ENCODE peak calls at places on chromosomes 5 and 9, in four cellular contexts. One of them, this sample, is unnamed.
A peak's percentile ranks its signal among the peaks of the same experiment; 100 is the strongest.

GRCh38 chr5:155049569-155050383 is 36.2 kb downstream of the KIF4B start:
- DNase-seq in heart left ventricle: no peak
- DNase-seq in cardiac muscle cell: peak; percentile 24
- DNase-seq in lung: no peak
- DNase-seq in this sample: no peak

GRCh38 chr9:36194326-36195000 is 3.7 kb downstream of the CLTA start:
- DNase-seq in lung: no peak
- DNase-seq in cardiac muscle cell: no peak
- DNase-seq in heart left ventricle: no peak
- DNase-seq in this sample: no peak

GRCh38 chr5:171850354-171850947 is 64.8 kb downstream of the SMIM23 start:
- DNase-seq in lung: no peak
- DNase-seq in heart left ventricle: no peak
- DNase-seq in cardiac muscle cell: peak; percentile 26
- DNase-seq in this sample: no peak

GRCh38 chr5:36721664-36722063 is 115.3 kb downstream of the SLC1A3 start:
- DNase-seq in heart left ventricle: no peak
- DNase-seq in lung: no peak
- DNase-seq in cardiac muscle cell: no peak
- DNase-seq in this sample: no peak

GRCh38 chr5:40404613-40405012 is 275.1 kb upstream of the PTGER4 start:
- DNase-seq in heart left ventricle: no peak
- DNase-seq in cardiac muscle cell: no peak
- DNase-seq in lung: no peak
- DNase-seq in this sample: no peak

GRCh38 chr5:177022386-177023246 is at the start of gene ZNF346:
- DNase-seq in cardiac muscle cell: peak; percentile 94
- DNase-seq in heart left ventricle: peak; percentile 95
- DNase-seq in lung: peak; percentile 91
- DNase-seq in this sample: peak; percentile 91

GRCh38 chr9:16414451-16414850 is 456.0 kb downstream of the BNC2 start:
- DNase-seq in cardiac muscle cell: no peak
- DNase-seq in lung: no peak
- DNase-seq in heart left ventricle: no peak
- DNase-seq in this sample: no peak

GRCh38 chr5:376951-377325 is 55.4 kb downstream of the AHRR start:
- DNase-seq in lung: no peak
- DNase-seq in heart left ventricle: no peak
- DNase-seq in cardiac muscle cell: no peak
- DNase-seq in this sample: no peak

GRCh38 chr5:180172447-180173197 is 36.4 kb downstream of the RASGEF1C start:
- DNase-seq in heart left ventricle: peak; percentile 65
- DNase-seq in cardiac muscle cell: peak; percentile 62
- DNase-seq in lung: no peak
- DNase-seq in this sample: no peak

GRCh38 chr5:96584712-96585111 is 77.5 kb upstream of the CAST start:
- DNase-seq in cardiac muscle cell: no peak
- DNase-seq in lung: peak; percentile 30
- DNase-seq in heart left ventricle: peak; percentile 30
- DNase-seq in this sample: no peak

GRCh38 chr5:125115180-125115495 is 368.7 kb upstream of the ZNF608 start:
- DNase-seq in heart left ventricle: no peak
- DNase-seq in cardiac muscle cell: no peak
- DNase-seq in lung: no peak
- DNase-seq in this sample: no peak

GRCh38 chr9:96460470-96460869 is 10.5 kb downstream of the HABP4 start:
- DNase-seq in heart left ventricle: no peak
- DNase-seq in lung: no peak
- DNase-seq in cardiac muscle cell: no peak
- DNase-seq in this sample: no peak

GRCh38 chr5:10297646-10298204 is 10.0 kb downstream of the CMBL start:
- DNase-seq in heart left ventricle: no peak
- DNase-seq in cardiac muscle cell: no peak
- DNase-seq in lung: no peak
- DNase-seq in this sample: no peak

GRCh38 chr9:17082343-17082742 is 52.5 kb upstream of the CNTLN start:
- DNase-seq in cardiac muscle cell: peak; percentile 62
- DNase-seq in lung: no peak
- DNase-seq in heart left ventricle: no peak
- DNase-seq in this sample: no peak

GRCh38 chr5:83035373-83036170 is 41.6 kb downstream of the TMEM167A start:
- DNase-seq in heart left ventricle: peak; percentile 88
- DNase-seq in cardiac muscle cell: no peak
- DNase-seq in lung: no peak
- DNase-seq in this sample: no peak

GRCh38 chr5:74127377-74128338 is 501.7 kb downstream of the ARHGEF28 start:
- DNase-seq in lung: no peak
- DNase-seq in heart left ventricle: no peak
- DNase-seq in cardiac muscle cell: peak; percentile 24
- DNase-seq in this sample: no peak

GRCh38 chr9:128782669-128783068 is 4.4 kb upstream of the TBC1D13 start:
- DNase-seq in cardiac muscle cell: no peak
- DNase-seq in lung: no peak
- DNase-seq in heart left ventricle: no peak
- DNase-seq in this sample: no peak

GRCh38 chr5:58759745-58760144 is 176.9 kb downstream of the RAB3C start:
- DNase-seq in lung: no peak
- DNase-seq in cardiac muscle cell: peak; percentile 49
- DNase-seq in heart left ventricle: no peak
- DNase-seq in this sample: no peak

GRCh38 chr9:19464061-19464763 is 55.4 kb downstream of the ACER2 start:
- DNase-seq in cardiac muscle cell: no peak
- DNase-seq in heart left ventricle: no peak
- DNase-seq in lung: no peak
- DNase-seq in this sample: no peak
- H3K4me3 ChIP-seq in cardiac muscle cell: no peak overlapping the region
- H3K4me3 ChIP-seq in heart left ventricle: peak overlapping the region; percentile 49
- H3K4me3 ChIP-seq in lung: no peak overlapping the region
- H3K4me3 ChIP-seq in this sample: peak overlapping the region; percentile 57

GRCh38 chr5:140134277-140134935 is 8.7 kb downstream of the IGIP start:
- DNase-seq in lung: no peak
- DNase-seq in cardiac muscle cell: no peak
- DNase-seq in heart left ventricle: no peak
- DNase-seq in this sample: no peak

GRCh38 chr5:140128376-140128775 is 2.6 kb downstream of the IGIP start:
- DNase-seq in lung: no peak
- DNase-seq in heart left ventricle: no peak
- DNase-seq in cardiac muscle cell: no peak
- DNase-seq in this sample: no peak

GRCh38 chr5:140133514-140134167 is 7.9 kb downstream of the IGIP start:
- DNase-seq in lung: no peak
- DNase-seq in heart left ventricle: no peak
- DNase-seq in cardiac muscle cell: no peak
- DNase-seq in this sample: no peak

GRCh38 chr5:140131967-140132409 is 6.3 kb downstream of the IGIP start:
- DNase-seq in lung: peak; percentile 78
- DNase-seq in heart left ventricle: no peak
- DNase-seq in cardiac muscle cell: peak; percentile 89
- DNase-seq in this sample: no peak

DNA sequence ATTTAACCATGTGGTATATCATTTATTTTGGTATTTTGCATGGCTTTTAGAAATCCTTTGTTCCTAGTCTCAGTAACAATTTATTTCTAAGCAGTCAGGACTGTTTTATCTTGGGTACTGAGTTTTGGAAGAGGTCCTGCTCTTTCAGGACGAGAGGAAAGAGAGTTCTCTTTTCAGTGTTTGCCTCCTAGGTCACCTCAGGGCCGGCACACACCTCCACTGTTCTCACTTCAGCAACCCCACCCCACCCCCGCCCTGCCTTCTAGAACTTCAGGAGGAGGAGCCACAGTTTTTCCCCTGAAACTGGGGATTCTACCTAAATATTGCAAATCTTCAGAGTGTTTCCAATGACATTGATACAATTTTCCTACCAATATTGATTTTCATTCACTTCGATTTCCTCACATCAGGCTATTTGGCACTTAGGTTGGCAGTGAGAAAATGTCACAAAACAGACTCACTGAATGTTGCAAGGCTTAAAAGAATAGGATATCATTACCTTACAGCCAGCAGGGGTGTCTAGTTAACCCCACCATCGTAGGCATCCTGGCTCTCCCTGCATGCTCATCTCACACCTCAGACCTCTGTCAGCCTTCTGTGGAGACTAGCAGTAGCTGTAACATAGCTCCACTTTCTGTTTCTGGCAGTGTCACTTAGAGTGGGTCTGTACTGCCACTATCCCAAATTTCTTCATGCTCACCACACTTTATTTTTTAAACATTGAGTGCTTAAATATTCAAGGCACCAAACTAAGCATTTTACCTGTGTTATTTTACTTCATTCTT is 5.4 kb downstream of the IGIP start:
- DNase-seq in lung: no peak
- DNase-seq in cardiac muscle cell: no peak
- DNase-seq in heart left ventricle: no peak
- DNase-seq in this sample: no peak
- H3K4me1 ChIP-seq in lung: peaks cover 13% of the 10 kb centered on the region
- H3K4me1 ChIP-seq in cardiac muscle cell: peaks cover 6% of the 10 kb centered on the region
- H3K4me1 ChIP-seq in heart left ventricle: peaks cover 40% of the 10 kb centered on the region
- H3K4me1 ChIP-seq in this sample: no peaks in the 10 kb centered on the region

DNA sequence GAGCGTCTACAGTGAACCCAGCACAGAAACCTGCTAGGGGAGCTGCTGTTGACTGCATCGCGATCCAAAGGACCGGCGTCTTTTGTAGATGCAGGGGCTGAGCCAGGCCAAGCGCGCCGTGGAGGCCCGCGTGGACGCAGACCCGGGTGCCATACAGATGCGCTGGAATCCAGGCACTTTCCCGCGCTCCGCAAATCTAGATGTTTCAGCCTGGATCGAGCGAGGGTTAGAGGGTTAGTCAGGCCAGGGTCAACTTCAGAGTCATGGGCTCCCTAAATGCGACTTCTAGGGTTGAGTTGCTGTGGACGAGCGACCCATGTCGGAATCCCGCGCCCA is 941 bp upstream of the TCF7 start:
- DNase-seq in cardiac muscle cell: no peak
- DNase-seq in lung: no peak
- DNase-seq in heart left ventricle: no peak
- DNase-seq in this sample: no peak
- H3K4me3 ChIP-seq in cardiac muscle cell: no peak overlapping the region
- H3K4me3 ChIP-seq in lung: no peak overlapping the region
- H3K4me3 ChIP-seq in heart left ventricle: peak overlapping the region; percentile 56
- H3K4me3 ChIP-seq in this sample: peak overlapping the region; percentile 52

DNA sequence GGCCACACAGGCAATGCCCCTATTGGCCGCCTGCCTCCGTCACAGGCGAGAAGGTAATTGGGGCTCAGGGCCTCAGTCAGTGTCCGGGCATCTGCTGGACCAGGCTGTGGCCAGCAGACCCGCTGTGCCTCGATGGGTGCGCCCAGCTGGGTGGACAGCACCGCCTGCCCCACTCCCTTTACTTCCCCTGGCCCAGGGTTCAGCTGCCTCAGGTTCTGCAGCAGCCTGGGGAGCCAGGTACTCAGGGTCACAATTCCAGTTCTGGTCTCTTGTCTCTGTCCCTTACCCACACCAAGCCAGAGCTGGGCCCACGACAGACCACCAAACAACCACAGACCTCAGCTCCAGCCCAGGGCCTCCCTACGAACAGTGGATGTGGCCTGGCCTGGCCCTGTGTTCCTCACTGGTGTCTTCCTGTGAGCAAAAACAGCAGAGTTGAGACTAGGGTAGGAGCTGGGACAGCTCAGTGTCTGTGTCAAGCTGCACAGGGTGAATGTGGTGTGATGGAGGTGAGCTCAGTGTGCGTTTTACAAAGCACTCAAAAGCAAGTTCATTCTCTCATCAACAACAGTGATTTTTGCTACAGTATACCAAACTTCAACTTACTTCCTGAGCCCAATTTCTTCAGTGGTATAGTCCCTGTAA is 33.4 kb upstream of the SUSD3 start:
- DNase-seq in cardiac muscle cell: no peak
- DNase-seq in lung: no peak
- DNase-seq in heart left ventricle: no peak
- DNase-seq in this sample: no peak
- H3K4me1 ChIP-seq in cardiac muscle cell: no peaks in the 10 kb centered on the region
- H3K4me1 ChIP-seq in lung: no peaks in the 10 kb centered on the region
- H3K4me1 ChIP-seq in heart left ventricle: no peaks in the 10 kb centered on the region
- H3K4me1 ChIP-seq in this sample: no peaks in the 10 kb centered on the region

DNA sequence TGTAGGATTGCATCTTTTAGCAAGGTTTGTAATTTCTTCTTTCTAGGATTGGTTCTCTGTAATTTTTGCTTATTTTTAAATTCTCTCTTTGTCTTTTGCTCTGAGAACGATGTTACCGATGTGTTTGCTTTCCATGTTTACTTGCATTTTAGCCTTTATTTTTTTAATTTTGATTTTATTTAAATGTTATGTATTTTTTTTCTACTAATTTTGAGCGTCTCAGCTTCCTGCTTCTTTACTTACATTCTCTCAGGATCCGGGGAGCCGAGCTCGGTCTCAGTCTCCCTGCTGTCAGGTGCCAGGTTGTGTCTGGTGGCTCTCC is 20.9 kb downstream of the ANXA2R start:
- DNase-seq in cardiac muscle cell: no peak
- DNase-seq in heart left ventricle: no peak
- DNase-seq in lung: no peak
- DNase-seq in this sample: no peak
- H3K4me3 ChIP-seq in cardiac muscle cell: peak overlapping the region; percentile 42
- H3K4me3 ChIP-seq in heart left ventricle: peak overlapping the region; percentile 58
- H3K4me3 ChIP-seq in lung: peak overlapping the region; percentile 36
- H3K4me3 ChIP-seq in this sample: peak overlapping the region; percentile 55

GRCh38 chr9:518540-518939 is 303.9 kb downstream of the DOCK8 start:
- DNase-seq in cardiac muscle cell: no peak
- DNase-seq in heart left ventricle: no peak
- DNase-seq in lung: no peak
- DNase-seq in this sample: peak; percentile 81
- H3K4me1 ChIP-seq in cardiac muscle cell: peaks cover 24% of the 10 kb centered on the region
- H3K4me1 ChIP-seq in heart left ventricle: peaks cover 30% of the 10 kb centered on the region
- H3K4me1 ChIP-seq in lung: peaks cover 9% of the 10 kb centered on the region
- H3K4me1 ChIP-seq in this sample: peaks cover 6% of the 10 kb centered on the region

GRCh38 chr5:35185518-35185917 is 44.8 kb downstream of the PRLR start:
- DNase-seq in heart left ventricle: no peak
- DNase-seq in cardiac muscle cell: no peak
- DNase-seq in lung: no peak
- DNase-seq in this sample: peak; percentile 57
- H3K4me3 ChIP-seq in heart left ventricle: no peak overlapping the region
- H3K4me3 ChIP-seq in cardiac muscle cell: no peak overlapping the region
- H3K4me3 ChIP-seq in lung: no peak overlapping the region
- H3K4me3 ChIP-seq in this sample: no peak overlapping the region

GRCh38 chr5:151100690-151101089 is 19.9 kb upstream of the TNIP1 start:
- DNase-seq in cardiac muscle cell: no peak
- DNase-seq in heart left ventricle: no peak
- DNase-seq in lung: no peak
- DNase-seq in this sample: no peak

GRCh38 chr5:151098185-151098813 is 17.5 kb upstream of the TNIP1 start:
- DNase-seq in cardiac muscle cell: no peak
- DNase-seq in heart left ventricle: no peak
- DNase-seq in lung: no peak
- DNase-seq in this sample: no peak

GRCh38 chr5:151101746-151102145 is 20.9 kb upstream of the TNIP1 start:
- DNase-seq in cardiac muscle cell: no peak
- DNase-seq in heart left ventricle: no peak
- DNase-seq in lung: no peak
- DNase-seq in this sample: no peak

GRCh38 chr5:151104795-151105194 is 24.0 kb upstream of the TNIP1 start:
- DNase-seq in lung: peak; percentile 54
- DNase-seq in cardiac muscle cell: peak; percentile 95
- DNase-seq in heart left ventricle: no peak
- DNase-seq in this sample: peak; percentile 58

DNA sequence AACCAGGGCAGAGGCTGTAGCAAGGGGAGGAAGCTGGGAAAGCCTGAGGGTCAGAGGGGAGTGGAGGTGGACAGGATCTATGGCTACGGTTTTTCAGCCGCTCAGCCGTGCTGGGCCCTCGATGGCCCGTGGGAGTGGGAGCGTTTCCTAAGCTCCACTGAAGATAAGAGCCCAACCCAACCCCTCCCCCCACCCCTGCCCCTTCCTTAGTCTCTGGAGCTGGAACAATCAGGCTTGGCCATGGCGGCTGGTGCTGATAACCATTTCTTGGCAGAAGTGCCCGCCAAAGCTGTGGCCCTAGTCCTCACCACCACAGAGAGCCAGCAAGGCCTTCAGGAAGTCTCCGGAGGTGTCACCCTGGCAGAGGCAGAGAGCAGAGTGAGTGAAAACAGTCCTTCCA is 20.3 kb upstream of the TNIP1 start:
- DNase-seq in cardiac muscle cell: no peak
- DNase-seq in lung: no peak
- DNase-seq in heart left ventricle: no peak
- DNase-seq in this sample: no peak
- H3K4me1 ChIP-seq in cardiac muscle cell: peaks cover 27% of the 10 kb centered on the region
- H3K4me1 ChIP-seq in lung: peaks cover 17% of the 10 kb centered on the region
- H3K4me1 ChIP-seq in heart left ventricle: peaks cover 34% of the 10 kb centered on the region
- H3K4me1 ChIP-seq in this sample: peaks cover 21% of the 10 kb centered on the region